ENCODE peak calls at places on chromosomes 1 and 21, in seven cellular contexts. E is mammary epithelial cell, O is body of pancreas, B is A549, C is fibroblast of lung, H is heart right ventricle, K is AG10803. W is an unnamed sample.

GRCh38 chr21:45105906-45106485 is 31.6 kb downstream of the ADARB1 start:
- DNase-seq in E (no peak), O (no peak), B (no peak), C (no peak), H (no peak), K (no peak), W (no peak)

GRCh38 chr1:13583964-13584791 is 546 bp downstream of the PDPN start:
- DNase-seq in E (peak), O (peak), B (no peak), C (peak), H (peak), K (peak), W (no peak)

GRCh38 chr21:36964832-36965719 is 1.4 kb downstream of the HLCS start:
- DNase-seq in E (no peak), O (no peak), B (no peak), C (peak), H (no peak), K (no peak), W (no peak)

GRCh38 chr1:14737561-14738094 is 139.1 kb downstream of the KAZN start:
- DNase-seq in E (no peak), O (no peak), B (no peak), C (no peak), H (no peak), K (no peak), W (no peak)

GRCh38 chr1:160226623-160227022 is 21.4 kb downstream of the PEA15 start:
- DNase-seq in E (no peak), O (no peak), B (no peak), C (no peak), H (no peak), K (no peak), W (no peak)

GRCh38 chr1:236753554-236753953 is 41.5 kb upstream of the MTR start:
- DNase-seq in E (peak), O (no peak), B (peak), C (peak), H (no peak), K (peak), W (no peak)

GRCh38 chr1:156492591-156493080 is 7.9 kb downstream of the MEF2D start:
- DNase-seq in E (no peak), O (no peak), B (no peak), C (no peak), H (peak), K (no peak), W (no peak)

GRCh38 chr21:31846690-31847089 is 26.1 kb upstream of the HUNK start:
- DNase-seq in E (no peak), O (no peak), B (no peak), C (no peak), H (peak), K (no peak), W (no peak)

GRCh38 chr1:87594736-87595383 is 266.2 kb downstream of the LMO4 start:
- DNase-seq in E (no peak), O (no peak), B (no peak), C (peak), H (no peak), K (no peak), W (peak)

GRCh38 chr1:87600070-87600469 is 271.4 kb downstream of the LMO4 start:
- DNase-seq in E (no peak), O (no peak), B (no peak), C (no peak), H (no peak), K (no peak), W (no peak)

GRCh38 chr1:87600848-87601247 is 272.2 kb downstream of the LMO4 start:
- DNase-seq in E (no peak), O (no peak), B (no peak), C (peak), H (no peak), K (no peak), W (no peak)

GRCh38 chr1:87595384-87595781 is 266.7 kb downstream of the LMO4 start:
- DNase-seq in E (no peak), O (no peak), B (no peak), C (no peak), H (no peak), K (no peak), W (no peak)

GRCh38 chr1:87598429-87598828 is 269.7 kb downstream of the LMO4 start:
- DNase-seq in E (no peak), O (no peak), B (no peak), C (no peak), H (no peak), K (no peak), W (no peak)
- TF ChIP-seq CTCF in E (no peak), O (peak), B (no peak), C (no peak), H (no peak), K (no peak), W (peak)

GRCh38 chr1:1114431-1114830 is 1.5 kb downstream of the C1orf159 start:
- DNase-seq in E (no peak), O (no peak), B (no peak), C (no peak), H (no peak), K (no peak), W (no peak)
- H3K4me3 ChIP-seq in E (no peak), O (no peak), B (no peak), C (no peak), H (no peak), K (no peak), W (no peak)

GRCh38 chr1:31669786-31670582 is 25.3 kb upstream of the PEF1 start:
- DNase-seq in E (peak), O (peak), B (peak), C (peak), H (peak), K (peak), W (no peak)
- TF ChIP-seq CTCF in E (peak), O (no peak), B (no peak), C (no peak), H (no peak), K (peak), W (peak)

GRCh38 chr1:162632743-162633326 is 571 bp downstream of the DDR2 start:
- DNase-seq in E (no peak), O (no peak), B (no peak), C (peak), H (no peak), K (peak), W (no peak)
- H3K4me3 ChIP-seq in E (peak), O (no peak), B (no peak), C (peak), H (peak), K (peak), W (peak)

GRCh38 chr1:30569384-30569783 is 154.0 kb downstream of the MATN1 start:
- DNase-seq in E (no peak), O (no peak), B (no peak), C (no peak), H (no peak), K (peak), W (no peak)

GRCh38 chr1:30575066-30575465 is 148.3 kb downstream of the MATN1 start:
- DNase-seq in E (peak), O (no peak), B (no peak), C (no peak), H (no peak), K (no peak), W (no peak)

GRCh38 chr1:30571380-30571779 is 152.0 kb downstream of the MATN1 start:
- DNase-seq in E (no peak), O (no peak), B (no peak), C (no peak), H (no peak), K (no peak), W (no peak)

GRCh38 chr1:30572192-30572591 is 151.2 kb downstream of the MATN1 start:
- DNase-seq in E (peak), O (no peak), B (no peak), C (no peak), H (no peak), K (peak), W (no peak)
- TF ChIP-seq CTCF in E (peak), O (no peak), B (no peak), C (no peak), H (no peak), K (peak), W (no peak)

GRCh38 chr1:161258439-161259386 is at the start of gene PCP4L1:
- DNase-seq in E (peak), O (peak), B (peak), C (peak), H (peak), K (peak), W (peak)
- H3K4me3 ChIP-seq in E (peak), O (no peak), B (peak), C (peak), H (peak), K (peak), W (peak)

W was measured in astrocyte of the cerebellum.